ENCODE peak calls at places on chromosomes 1 and 21, in ten cellular contexts. Q is GM06990; K is pancreas; B is effector CD4-positive, alpha-beta T cell; O is tibial nerve; W is HT-29; H is sigmoid colon; S is stimulated activated CD8-positive, alpha-beta memory T cell treated with anti-CD3 and anti-CD28 coated beads, Interleukin-15, amount 100 ng/mL, for 24 hours; D is NCI-H1105; T is fibroblast of lung. L is an unnamed sample.

GRCh38 chr1:55868026-55868425 is 652.9 kb upstream of the USP24 start:
- DNase-seq in H (no peak), W (no peak), O (no peak), K (no peak), D (peak), S (no peak), Q (no peak), B (no peak), T (peak), L (no peak)

GRCh38 chr1:117368116-117369108 is 1.2 kb downstream of the MAN1A2 start:
- DNase-seq in T (peak), D (peak), H (no peak), K (no peak), W (peak), O (no peak), S (no peak), Q (no peak), B (no peak), L (no peak)

GRCh38 chr1:154181944-154182341 is 10.0 kb downstream of the TPM3 start:
- DNase-seq in H (no peak), Q (no peak), O (no peak), K (no peak), D (no peak), S (no peak), T (no peak), B (no peak), W (no peak), L (no peak)

GRCh38 chr1:209839875-209840491 is 12.2 kb downstream of the UTP25 start:
- DNase-seq in S (no peak), O (no peak), Q (no peak), T (peak), K (no peak), H (no peak), B (no peak), W (peak), D (no peak), L (no peak)

GRCh38 chr1:178612261-178612660 is 99.4 kb downstream of the TEX35 start:
- DNase-seq in Q (no peak), B (no peak), K (no peak), W (no peak), S (no peak), H (no peak), D (no peak), T (peak), O (no peak), L (no peak)

GRCh38 chr1:201019321-201019977 is 4.1 kb downstream of the KIF21B start:
- DNase-seq in H (no peak), K (peak), B (peak), T (peak), Q (peak), W (peak), O (peak), D (no peak), S (peak), L (peak)

GRCh38 chr1:221727146-221728036 is 14.5 kb downstream of the DUSP10 start:
- DNase-seq in H (no peak), D (no peak), Q (no peak), W (no peak), O (no peak), K (no peak), T (no peak), B (no peak), S (no peak), L (no peak)

GRCh38 chr1:161139765-161140164 is 7.3 kb upstream of the DEDD start:
- DNase-seq in W (peak), B (peak), O (peak), K (peak), D (peak), T (peak), Q (no peak), S (no peak), H (no peak), L (peak)

GRCh38 chr1:81808760-81809159 is 8.0 kb downstream of the ADGRL2 start:
- DNase-seq in S (no peak), B (no peak), Q (no peak), T (no peak), K (no peak), H (no peak), W (peak), D (no peak), O (no peak), L (no peak)

GRCh38 chr1:63622847-63623566 is 29.8 kb downstream of the PGM1 start:
- DNase-seq in O (no peak), S (no peak), D (no peak), Q (peak), B (no peak), H (no peak), K (no peak), T (no peak), W (no peak), L (no peak)

GRCh38 chr1:113211467-113211866 is 138.5 kb downstream of the LRIG2 start:
- DNase-seq in H (no peak), Q (no peak), W (no peak), K (no peak), S (no peak), B (no peak), D (no peak), T (no peak), O (no peak), L (no peak)

GRCh38 chr1:232168513-232168912 is 461.4 kb downstream of the SIPA1L2 start:
- DNase-seq in Q (no peak), K (no peak), T (no peak), O (no peak), B (no peak), H (no peak), S (no peak), W (no peak), D (no peak), L (no peak)

GRCh38 chr1:205917466-205918248 is 25.6 kb downstream of the SLC26A9 start:
- DNase-seq in K (no peak), B (no peak), H (peak), O (no peak), S (no peak), D (no peak), T (no peak), W (no peak), Q (no peak), L (no peak)

GRCh38 chr1:155175281-155175926 is 1.8 kb downstream of the TRIM46 start:
- DNase-seq in T (no peak), S (no peak), B (no peak), H (peak), W (no peak), K (no peak), Q (no peak), O (no peak), D (no peak), L (no peak)

GRCh38 chr1:51235611-51236547 is at the start of gene RNF11:
- DNase-seq in T (peak), O (peak), W (peak), Q (peak), H (peak), S (peak), B (peak), D (peak), K (peak), L (peak)

GRCh38 chr1:3433596-3434320 is 20.7 kb upstream of the ARHGEF16 start:
- DNase-seq in K (no peak), S (no peak), D (no peak), Q (no peak), W (no peak), O (no peak), H (no peak), B (no peak), T (no peak), L (no peak)

GRCh38 chr1:109148838-109149555 is 35.1 kb downstream of the ELAPOR1 start:
- DNase-seq in H (no peak), T (no peak), D (no peak), B (no peak), S (no peak), O (no peak), W (no peak), K (no peak), Q (no peak), L (no peak)

GRCh38 chr1:186841599-186841998 is 12.8 kb downstream of the PLA2G4A start:
- DNase-seq in H (no peak), K (no peak), Q (no peak), T (no peak), O (no peak), S (no peak), B (no peak), W (peak), D (no peak), L (no peak)

GRCh38 chr1:43509740-43510375 is 20.8 kb upstream of the PTPRF start:
- DNase-seq in B (no peak), D (no peak), W (peak), T (no peak), K (no peak), Q (peak), S (no peak), O (no peak), H (no peak), L (no peak)

GRCh38 chr1:95071539-95071938 is 1.2 kb downstream of the ALG14 start:
- DNase-seq in S (no peak), Q (no peak), B (no peak), W (no peak), O (no peak), T (no peak), D (no peak), H (no peak), K (no peak), L (no peak)

GRCh38 chr1:2526824-2527552 is 592 bp upstream of the PANK4 start:
- DNase-seq in D (peak), S (no peak), K (peak), Q (peak), B (peak), W (no peak), T (peak), O (no peak), H (peak), L (no peak)

GRCh38 chr21:41362605-41363369 is 960 bp downstream of the MX2 start:
- DNase-seq in D (no peak), K (no peak), Q (no peak), O (no peak), H (no peak), B (no peak), W (no peak), T (no peak), S (no peak), L (no peak)

GRCh38 chr1:6870571-6870970 is 85.3 kb downstream of the CAMTA1 start:
- DNase-seq in K (no peak), H (no peak), B (no peak), D (no peak), T (peak), Q (no peak), W (no peak), S (no peak), O (no peak), L (no peak)

GRCh38 chr1:219582310-219582709 is 30.6 kb downstream of the ZC3H11B start:
- DNase-seq in B (no peak), D (no peak), K (no peak), H (no peak), W (no peak), Q (no peak), T (peak), S (no peak), O (no peak), L (no peak)

GRCh38 chr1:19504796-19505693 is 19.7 kb upstream of the CAPZB start:
- DNase-seq in O (peak), H (peak), Q (no peak), S (no peak), K (no peak), D (no peak), T (peak), B (no peak), W (no peak), L (no peak)

GRCh38 chr1:241532173-241532553 is at the start of gene KMO:
- DNase-seq in K (no peak), Q (no peak), T (no peak), H (no peak), B (no peak), D (no peak), O (no peak), S (no peak), W (no peak), L (no peak)

L was measured in activated T-cell treated with anti-CD3 and anti-CD28 coated beads for 1 hour.